ENCODE peak calls at places on chromosomes 4 and X, in ten cellular contexts. U is psoas muscle; V is CD8-positive, alpha-beta T cell; M is endothelial cell of umbilical vein; W is ascending aorta; N is body of pancreas; P is heart left ventricle; B is breast epithelium; L is left ventricle myocardium inferior; Q is mucosa of descending colon. A is an unnamed sample. For H3K4me1, the result is how much of the 10 kb centered on the place peaks cover.

GRCh38 chr4:8501781-8502180 is 61.2 kb downstream of the TRMT44 start:
- DNase-seq in W (no peak), Q (no peak), B (no peak), V (no peak), N (no peak), P (peak), L (no peak), U (no peak), M (no peak), A (no peak)

GRCh38 chrX:108582151-108582550 is 142.5 kb downstream of the COL4A5 start:
- DNase-seq in P (no peak), Q (no peak), V (no peak), L (no peak), M (no peak), B (no peak), U (no peak), W (no peak), N (no peak), A (no peak)

GRCh38 chrX:13791559-13791958 is 25.3 kb downstream of the GPM6B start:
- DNase-seq in L (no peak), V (no peak), U (no peak), P (no peak), B (peak), W (no peak), M (no peak), Q (no peak), N (no peak), A (no peak)

GRCh38 chr4:86181585-86181984 is 178.3 kb downstream of the MAPK10 start:
- DNase-seq in L (no peak), V (no peak), N (no peak), U (no peak), M (no peak), P (no peak), B (no peak), W (no peak), Q (no peak), A (no peak)

GRCh38 chr4:130901321-130901720 is 1805.4 kb downstream of the C4orf33 start:
- DNase-seq in V (no peak), W (no peak), Q (no peak), N (no peak), P (no peak), L (no peak), M (no peak), U (no peak), B (no peak), A (no peak)

GRCh38 chr4:15291133-15291532 is 136.7 kb upstream of the C1QTNF7 start:
- DNase-seq in N (no peak), L (no peak), W (no peak), P (no peak), V (no peak), Q (no peak), B (no peak), M (no peak), U (no peak), A (no peak)

GRCh38 chr4:128766781-128767180 is 42.7 kb upstream of the JADE1 start:
- DNase-seq in W (no peak), U (no peak), Q (no peak), M (no peak), N (no peak), V (no peak), L (no peak), P (no peak), B (no peak), A (no peak)

GRCh38 chr4:156294577-156294976 is 340.9 kb upstream of the CTSO start:
- DNase-seq in N (peak), B (no peak), L (no peak), P (no peak), V (no peak), W (no peak), M (peak), U (no peak), Q (peak), A (no peak)

GRCh38 chr4:71294301-71294700 is 44.5 kb upstream of the SLC4A4 start:
- DNase-seq in V (no peak), P (no peak), M (no peak), Q (no peak), N (no peak), L (no peak), B (no peak), U (no peak), W (no peak), A (no peak)

GRCh38 chr4:121742794-121743193 is 22.2 kb downstream of the SMIM43 start:
- DNase-seq in W (no peak), L (no peak), V (no peak), B (no peak), M (no peak), P (no peak), U (no peak), Q (no peak), N (no peak), A (no peak)

GRCh38 chrX:72274526-72274925 is 2.5 kb downstream of the RPS4X start:
- DNase-seq in L (no peak), U (no peak), W (no peak), N (no peak), M (no peak), V (no peak), Q (no peak), B (no peak), P (no peak), A (no peak)

GRCh38 chrX:84168095-84168494 is 19.9 kb downstream of the RPS6KA6 start:
- DNase-seq in P (no peak), Q (no peak), M (peak), U (no peak), V (no peak), W (no peak), B (no peak), L (no peak), N (no peak), A (no peak)

GRCh38 chr4:156970501-156971167 is 965 bp downstream of the PDGFC start:
- DNase-seq in N (peak), M (peak), L (peak), P (peak), V (no peak), W (peak), B (peak), U (peak), Q (peak), A (peak)

GRCh38 chr4:140300271-140300970 is 73.0 kb upstream of the SCOC start:
- DNase-seq in W (no peak), Q (no peak), P (no peak), N (no peak), B (peak), L (no peak), U (no peak), V (no peak), M (peak), A (no peak)

GRCh38 chr4:101153653-101154052 is 193.7 kb downstream of the PPP3CA start:
- DNase-seq in L (no peak), U (no peak), Q (no peak), M (peak), P (no peak), N (no peak), V (no peak), B (no peak), W (no peak), A (no peak)

GRCh38 chr4:80732010-80732409 is 298.5 kb upstream of the BMP3 start:
- DNase-seq in Q (no peak), V (no peak), U (no peak), M (no peak), L (no peak), B (no peak), W (no peak), P (no peak), N (no peak), A (no peak)

GRCh38 chr4:37837446-37837845 is 11.0 kb downstream of the PGM2 start:
- DNase-seq in P (no peak), V (no peak), U (no peak), B (no peak), N (no peak), M (peak), W (no peak), Q (no peak), L (no peak), A (no peak)

GRCh38 chrX:40158036-40158706 is 60.4 kb upstream of the BCOR start:
- DNase-seq in M (no peak), B (no peak), W (no peak), Q (peak), U (peak), P (peak), L (no peak), V (no peak), N (no peak), A (peak)

GRCh38 chrX:144006811-144007210 is 122.9 kb downstream of the UBE2NL start:
- DNase-seq in V (no peak), M (no peak), P (no peak), W (no peak), N (no peak), U (no peak), Q (no peak), B (no peak), L (no peak), A (no peak)

GRCh38 chrX:109498434-109498833 is 16.5 kb upstream of the GUCY2F start:
- DNase-seq in N (no peak), L (no peak), P (no peak), Q (no peak), M (no peak), V (no peak), W (no peak), U (no peak), B (no peak), A (no peak)

GRCh38 chr4:13601848-13602247 is 25.7 kb downstream of the BOD1L1 start:
- DNase-seq in N (no peak), V (no peak), B (no peak), L (no peak), U (no peak), P (no peak), W (no peak), Q (no peak), M (no peak), A (no peak)

GRCh38 chr4:168840988-168841681 is 168.9 kb downstream of the CBR4 start:
- DNase-seq in W (no peak), U (no peak), N (no peak), V (no peak), B (no peak), M (no peak), L (peak), P (no peak), Q (no peak), A (no peak)

GRCh38 chrX:16839852-16840460 is 30.2 kb downstream of the RBBP7 start:
- DNase-seq in V (no peak), Q (no peak), P (no peak), N (no peak), B (no peak), M (no peak), U (no peak), L (no peak), W (no peak), A (no peak)

GRCh38 chrX:499870-500364 is 113.2 kb upstream of the PPP2R3B start:
- DNase-seq in M (no peak), W (no peak), P (no peak), Q (no peak), U (no peak), V (no peak), L (no peak), N (no peak), B (no peak), A (no peak)

GRCh38 chrX:36640232-36640631 is 367.9 kb upstream of the FAM47C start:
- DNase-seq in W (no peak), U (no peak), N (no peak), V (no peak), P (no peak), Q (no peak), B (no peak), L (no peak), M (no peak), A (no peak)

GRCh38 chr4:89152972-89153371 is 41.6 kb downstream of the TIGD2 start:
- DNase-seq in B (no peak), N (no peak), M (no peak), Q (no peak), P (no peak), W (no peak), L (no peak), V (no peak), U (no peak), A (no peak)

DNA sequence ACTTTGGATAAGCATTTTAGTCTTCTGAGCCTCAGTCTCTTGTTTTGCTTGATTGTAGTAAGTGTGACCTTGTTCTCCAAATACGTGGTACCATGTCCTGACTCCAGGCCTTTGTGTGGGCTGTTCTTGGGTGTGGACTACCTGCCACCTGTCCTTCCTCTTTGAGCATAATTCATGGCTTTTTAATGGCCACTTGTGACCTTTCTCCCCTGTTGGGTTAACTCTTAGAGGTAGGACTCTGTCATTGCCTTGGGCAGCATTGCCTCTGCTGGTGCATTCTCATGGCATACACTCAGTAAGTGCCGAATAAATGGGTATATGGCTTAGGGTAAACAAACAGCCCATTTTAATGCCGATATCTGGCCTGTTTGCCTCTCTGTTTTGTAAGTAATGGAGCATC is 3.0 kb downstream of the NSD2 start:
- DNase-seq in N (no peak), Q (no peak), V (no peak), L (no peak), P (no peak), B (no peak), U (no peak), M (no peak), W (no peak), A (no peak)
- H3K4me3 ChIP-seq in N (no peak), Q (no peak), V (no peak), L (no peak), P (no peak), B (no peak), U (no peak), M (no peak), W (no peak), A (no peak)

GRCh38 chr4:158775091-158775651 is 6.3 kb downstream of the FNIP2 start:
- DNase-seq in P (no peak), V (no peak), U (no peak), L (no peak), Q (no peak), W (no peak), N (no peak), B (no peak), M (peak), A (no peak)
- H3K4me1 ChIP-seq in P (half or more), V (under half), U (half or more), L (half or more), Q (half or more), W (under half), N (half or more), B (under half), M (under half), A (under half)

GRCh38 chr4:165711912-165712311 is 161.1 kb upstream of the TLL1 start:
- DNase-seq in P (no peak), V (no peak), U (no peak), Q (no peak), M (no peak), L (no peak), N (no peak), W (no peak), B (no peak), A (no peak)
- TF ChIP-seq CTCF in P (no peak), V (no peak), U (no peak), Q (no peak), M (no peak), L (no peak), N (no peak), W (no peak), B (no peak), A (no peak)

DNA sequence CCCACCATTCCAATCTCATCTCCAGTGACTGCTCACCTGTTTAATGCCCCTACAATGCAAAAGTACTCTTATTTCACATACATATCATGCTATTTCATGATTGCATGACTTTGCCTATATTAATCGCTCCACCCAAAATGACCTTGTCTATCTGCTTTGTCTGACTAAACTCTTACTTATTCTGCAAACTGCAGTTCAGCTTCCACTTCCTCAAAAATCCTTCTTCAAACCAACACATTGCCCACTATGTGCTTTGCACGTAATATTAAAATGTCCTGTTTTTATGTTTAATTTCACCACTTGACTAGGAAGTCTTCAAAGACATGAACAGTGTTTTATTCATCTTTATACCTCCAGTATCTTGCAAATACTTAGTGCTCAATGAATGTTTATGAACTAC is 229.6 kb downstream of the OPHN1 start:
- DNase-seq in B (no peak), V (no peak), W (no peak), U (no peak), L (no peak), M (no peak), Q (no peak), N (no peak), P (no peak), A (no peak)
- H3K4me3 ChIP-seq in B (no peak), V (no peak), W (no peak), U (no peak), L (no peak), M (no peak), Q (no peak), N (no peak), P (no peak), A (no peak)